ENCODE peak calls at places on chromosomes 12 and 14, in six cellular contexts. H, X, A, G, I and T are unnamed samples.
A peak's percentile ranks its signal among the peaks of the same experiment; 100 is the strongest.

GRCh38 chr12:45388545-45388944 is 172.7 kb downstream of the ANO6 start:
- DNase-seq in G (peak; percentile 30), I (no peak), X (peak; percentile 58), H (peak; percentile 75), A (peak; percentile 51), T (peak; percentile 33)

GRCh38 chr14:56494167-56494566 is 85.4 kb upstream of the TMEM260 start:
- DNase-seq in X (no peak), H (no peak), I (no peak), G (no peak), A (no peak), T (no peak)

GRCh38 chr14:94093418-94093817 is 12.3 kb downstream of the IFI27L1 start:
- DNase-seq in A (no peak), X (no peak), I (no peak), G (no peak), H (peak; percentile 6), T (no peak)

GRCh38 chr14:34851395-34851794 is 23.8 kb downstream of the BAZ1A start:
- DNase-seq in G (no peak), A (peak; percentile 64), H (no peak), I (no peak), X (peak; percentile 71), T (no peak)

GRCh38 chr12:124792961-124793441 is 70.7 kb downstream of the SCARB1 start:
- DNase-seq in I (no peak), H (no peak), A (no peak), X (peak; percentile 35), G (no peak), T (no peak)

GRCh38 chr14:75310295-75311059 is 31.8 kb downstream of the FOS start:
- DNase-seq in H (peak; percentile 94), X (peak; percentile 86), I (no peak), G (peak; percentile 63), A (peak; percentile 80), T (peak; percentile 70)

GRCh38 chr12:78403681-78404080 is 460.9 kb upstream of the SYT1 start:
- DNase-seq in I (no peak), A (no peak), G (no peak), H (no peak), X (peak; percentile 40), T (no peak)

GRCh38 chr12:116717466-116718457 is 20.1 kb downstream of the SPRING1 start:
- DNase-seq in H (no peak), I (no peak), G (no peak), X (peak; percentile 56), A (no peak), T (no peak)

GRCh38 chr12:7374423-7375144 is 69.4 kb downstream of the CD163L1 start:
- DNase-seq in I (peak; percentile 40), G (no peak), H (peak; percentile 92), X (peak; percentile 6), A (peak; percentile 60), T (peak; percentile 53)

GRCh38 chr14:102392506-102392905 is 29.8 kb downstream of the TECPR2 start:
- DNase-seq in A (no peak), H (no peak), I (no peak), X (peak; percentile 40), G (no peak), T (no peak)

GRCh38 chr14:64227856-64228255 is 66.3 kb downstream of the ESR2 start:
- DNase-seq in I (no peak), A (no peak), H (no peak), X (no peak), G (no peak), T (no peak)

GRCh38 chr12:6535960-6536847 is 1.9 kb downstream of the GAPDH start:
- DNase-seq in I (no peak), G (no peak), H (no peak), X (no peak), A (no peak), T (no peak)

GRCh38 chr12:106586803-106587684 is 4.2 kb downstream of the RFX4 start:
- DNase-seq in H (peak; percentile 90), A (peak; percentile 28), G (no peak), I (no peak), X (no peak), T (peak; percentile 51)

GRCh38 chr12:110234197-110235154 is 46.6 kb upstream of the ATP2A2 start:
- DNase-seq in A (peak; percentile 43), H (no peak), X (no peak), I (no peak), G (no peak), T (no peak)

GRCh38 chr14:75198291-75198933 is 22.0 kb upstream of the TMED10 start:
- DNase-seq in I (no peak), X (no peak), H (no peak), A (no peak), G (no peak), T (no peak)

GRCh38 chr14:96212140-96212539 is 7.5 kb downstream of the BDKRB2 start:
- DNase-seq in G (no peak), A (no peak), I (no peak), H (no peak), X (peak; percentile 48), T (no peak)

GRCh38 chr14:51576899-51577298 is 74.8 kb upstream of the FRMD6 start:
- DNase-seq in X (peak; percentile 61), G (no peak), I (no peak), H (no peak), A (no peak), T (no peak)

GRCh38 chr12:107657133-107657532 is 28.5 kb upstream of the PWP1 start:
- DNase-seq in H (no peak), A (no peak), X (no peak), I (no peak), G (no peak), T (no peak)

GRCh38 chr12:106766393-106766826 is 8.1 kb upstream of the RIC8B start:
- DNase-seq in G (no peak), H (no peak), I (no peak), X (no peak), A (no peak), T (no peak)

GRCh38 chr12:92338671-92339070 is 193.0 kb upstream of the BTG1 start:
- DNase-seq in A (no peak), G (no peak), I (no peak), H (no peak), X (no peak), T (no peak)

GRCh38 chr12:108861878-108862587 is 4.7 kb upstream of the SSH1 start:
- DNase-seq in A (no peak), X (no peak), G (no peak), H (no peak), I (peak; percentile 56), T (no peak)

GRCh38 chr14:22418631-22419030 is 170.4 kb downstream of the DAD1 start:
- DNase-seq in A (no peak), X (no peak), I (peak; percentile 28), H (no peak), G (no peak), T (no peak)

GRCh38 chr14:72377016-72377415 is 444.8 kb downstream of the RGS6 start:
- DNase-seq in H (no peak), A (no peak), I (no peak), G (no peak), X (no peak), T (no peak)

GRCh38 chr12:40312982-40313576 is 88.3 kb downstream of the LRRK2 start:
- DNase-seq in X (peak; percentile 31), H (no peak), I (no peak), A (peak; percentile 49), G (no peak), T (no peak)

GRCh38 chr12:562634-563033 is 100.6 kb downstream of the NINJ2 start:
- DNase-seq in G (no peak), I (no peak), A (no peak), X (no peak), H (no peak), T (no peak)

GRCh38 chr12:94092516-94093241 is 55.7 kb upstream of the PLXNC1 start:
- DNase-seq in X (peak; percentile 25), H (no peak), I (no peak), A (no peak), G (no peak), T (no peak)

GRCh38 chr12:121894633-121895032 is 6.0 kb downstream of the PSMD9 start:
- DNase-seq in A (peak; percentile 72), H (peak; percentile 76), I (no peak), G (no peak), X (peak; percentile 52), T (no peak)
- TF ChIP-seq CTCF in A (peak; percentile 37), H (peak; percentile 71), I (peak; percentile 18), G (peak; percentile 44), X (peak; percentile 31), T (no peak)

DNA sequence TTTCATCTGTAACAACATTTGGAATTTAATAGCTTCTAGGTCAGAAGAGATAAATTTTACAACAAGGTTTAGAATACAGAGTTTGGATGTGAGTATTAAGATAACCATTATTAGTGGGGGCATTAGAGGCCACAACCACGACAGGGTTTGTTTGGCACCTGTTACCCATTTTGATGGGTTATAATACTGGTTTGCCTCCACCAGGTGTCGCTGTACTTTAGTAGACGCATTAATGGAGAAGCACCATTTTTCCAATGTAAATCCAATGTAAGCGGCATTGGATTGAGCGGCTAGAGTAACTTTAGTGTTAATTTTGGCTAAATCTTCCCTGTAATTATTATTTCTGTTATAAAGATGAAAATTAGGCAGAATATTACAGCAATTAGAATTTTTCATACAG is 136.2 kb downstream of the SLCO1B3 start:
- DNase-seq in A (peak; percentile 51), G (no peak), H (peak; percentile 83), I (peak; percentile 3), X (no peak), T (peak; percentile 53)
- TF ChIP-seq CTCF in A (peak; percentile 42), G (no peak), H (peak; percentile 98), I (peak; percentile 46), X (peak; percentile 3), T (peak; percentile 76)

GRCh38 chr12:118358607-118359540 is 13.8 kb downstream of the TAOK3 start:
- DNase-seq in A (peak; percentile 29), H (no peak), I (peak; percentile 33), X (no peak), G (no peak), T (no peak)

GRCh38 chr12:118355838-118356237 is 16.9 kb downstream of the TAOK3 start:
- DNase-seq in G (no peak), A (no peak), H (no peak), X (no peak), I (no peak), T (no peak)

GRCh38 chr12:118358008-118358359 is 14.7 kb downstream of the TAOK3 start:
- DNase-seq in H (no peak), A (no peak), I (no peak), G (no peak), X (no peak), T (no peak)

GRCh38 chr12:118356809-118357326 is 15.8 kb downstream of the TAOK3 start:
- DNase-seq in H (no peak), X (peak; percentile 92), A (peak; percentile 58), G (peak; percentile 54), I (peak; percentile 23), T (no peak)

GRCh38 chr12:118357327-118358007 is 15.2 kb downstream of the TAOK3 start:
- DNase-seq in H (no peak), I (peak; percentile 47), X (peak; percentile 65), G (no peak), A (peak; percentile 76), T (no peak)
- TF ChIP-seq CTCF in H (peak; percentile 29), I (peak; percentile 32), X (no peak), G (no peak), A (peak; percentile 39), T (peak; percentile 19)

DNA sequence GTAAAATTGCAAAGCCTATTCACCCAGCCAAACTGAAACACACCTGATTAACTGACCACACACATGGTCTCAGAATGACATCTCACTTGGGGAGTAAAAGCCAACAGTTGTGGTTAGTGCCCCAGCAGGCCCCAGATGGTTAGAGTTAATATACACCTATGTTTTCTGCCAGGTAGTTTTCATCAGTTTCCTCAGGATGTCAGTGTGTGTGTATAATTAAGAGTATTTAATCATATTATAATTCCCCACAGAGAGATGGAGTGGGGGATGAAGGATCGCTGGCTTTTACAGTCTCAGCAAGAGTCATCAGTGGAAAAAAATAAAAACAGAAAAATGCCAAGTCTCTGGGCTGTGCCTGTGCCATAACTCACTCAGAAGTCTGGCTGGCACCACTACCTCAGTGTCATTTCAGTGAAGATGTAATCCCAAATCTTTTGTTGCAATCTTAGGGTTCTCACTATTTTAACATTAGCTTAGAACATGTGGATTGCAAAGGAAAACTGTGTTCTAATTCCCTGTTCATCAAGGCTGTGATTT is 412.5 kb downstream of the ZFP36L1 start:
- DNase-seq in G (no peak), I (peak; percentile 49), H (no peak), X (no peak), A (no peak), T (no peak)
- TF ChIP-seq CTCF in G (no peak), I (no peak), H (no peak), X (no peak), A (no peak), T (no peak)